ENCODE peak calls at places on chromosome 7, in four cellular contexts. S is SK-N-SH, Y is GM12878, X is K562. A is an unnamed sample.

GRCh38 chr7:16847381-16847860 is 34.4 kb downstream of the AGR3 start:
- DNase-seq in S (no peak), Y (no peak), X (no peak), A (no peak)

GRCh38 chr7:101589052-101589451 is 40.0 kb downstream of the MYL10 start:
- DNase-seq in S (no peak), Y (no peak), X (no peak), A (no peak)

GRCh38 chr7:7965301-7965700 is 3.3 kb upstream of the GLCCI1 start:
- DNase-seq in S (peak), Y (no peak), X (no peak), A (no peak)

GRCh38 chr7:30596721-30597120 is 2.0 kb downstream of the GARS1 start:
- DNase-seq in S (no peak), Y (no peak), X (no peak), A (no peak)

GRCh38 chr7:146116452-146117219 is at the start of gene CNTNAP2:
- DNase-seq in S (peak), Y (no peak), X (no peak), A (peak)

GRCh38 chr7:40499718-40500117 is 364.9 kb downstream of the SUGCT start:
- DNase-seq in S (no peak), Y (no peak), X (no peak), A (no peak)

GRCh38 chr7:76396039-76396732 is 13.3 kb downstream of the SSC4D start:
- DNase-seq in S (no peak), Y (no peak), X (no peak), A (peak)

GRCh38 chr7:55192718-55193117 is 172.4 kb upstream of the LANCL2 start:
- DNase-seq in S (peak), Y (no peak), X (no peak), A (no peak)

GRCh38 chr7:149872419-149873073 is 1.2 kb upstream of the ATP6V0E2 start:
- DNase-seq in S (peak), Y (no peak), X (peak), A (peak)

GRCh38 chr7:100856871-100857282 is 4.4 kb downstream of the SLC12A9 start:
- DNase-seq in S (no peak), Y (no peak), X (peak), A (no peak)

GRCh38 chr7:50217961-50218360 is 86.6 kb upstream of the IKZF1 start:
- DNase-seq in S (no peak), Y (no peak), X (no peak), A (no peak)

GRCh38 chr7:44537442-44537841 is 3.7 kb downstream of the NPC1L1 start:
- DNase-seq in S (no peak), Y (no peak), X (no peak), A (no peak)

GRCh38 chr7:127391591-127392181 is 822 bp downstream of the ZNF800 start:
- DNase-seq in S (no peak), Y (no peak), X (no peak), A (peak)

GRCh38 chr7:96273716-96274115 is 48.2 kb downstream of the SLC25A13 start:
- DNase-seq in S (no peak), Y (no peak), X (no peak), A (no peak)

GRCh38 chr7:134997214-134997885 is 11.0 kb downstream of the AGBL3 start:
- DNase-seq in S (no peak), Y (no peak), X (no peak), A (no peak)

GRCh38 chr7:76077435-76077834 is 29.5 kb downstream of the MDH2 start:
- DNase-seq in S (no peak), Y (no peak), X (no peak), A (no peak)

GRCh38 chr7:101418694-101419093 is 56.0 kb downstream of the COL26A1 start:
- DNase-seq in S (no peak), Y (no peak), X (no peak), A (no peak)

GRCh38 chr7:139720705-139721231 is 57.0 kb downstream of the HIPK2 start:
- DNase-seq in S (no peak), Y (no peak), X (no peak), A (no peak)

GRCh38 chr7:23467731-23468720 is 2.3 kb downstream of the IGF2BP3 start:
- DNase-seq in S (peak), Y (no peak), X (peak), A (peak)

GRCh38 chr7:155896531-155897263 is 84.4 kb upstream of the SHH start:
- DNase-seq in S (no peak), Y (no peak), X (no peak), A (no peak)
- TF ChIP-seq USF1 in S (no peak), Y (no peak), X (no peak), A (no peak)

GRCh38 chr7:98571986-98572385 is 45.1 kb upstream of the NPTX2 start:
- DNase-seq in S (no peak), Y (no peak), X (no peak), A (no peak)

GRCh38 chr7:98568891-98569290 is 48.2 kb upstream of the NPTX2 start:
- DNase-seq in S (peak), Y (no peak), X (no peak), A (no peak)

GRCh38 chr7:98567979-98568378 is 49.1 kb upstream of the NPTX2 start:
- DNase-seq in S (peak), Y (no peak), X (no peak), A (no peak)

GRCh38 chr7:98571006-98571405 is 46.1 kb upstream of the NPTX2 start:
- DNase-seq in S (no peak), Y (no peak), X (no peak), A (no peak)

DNA sequence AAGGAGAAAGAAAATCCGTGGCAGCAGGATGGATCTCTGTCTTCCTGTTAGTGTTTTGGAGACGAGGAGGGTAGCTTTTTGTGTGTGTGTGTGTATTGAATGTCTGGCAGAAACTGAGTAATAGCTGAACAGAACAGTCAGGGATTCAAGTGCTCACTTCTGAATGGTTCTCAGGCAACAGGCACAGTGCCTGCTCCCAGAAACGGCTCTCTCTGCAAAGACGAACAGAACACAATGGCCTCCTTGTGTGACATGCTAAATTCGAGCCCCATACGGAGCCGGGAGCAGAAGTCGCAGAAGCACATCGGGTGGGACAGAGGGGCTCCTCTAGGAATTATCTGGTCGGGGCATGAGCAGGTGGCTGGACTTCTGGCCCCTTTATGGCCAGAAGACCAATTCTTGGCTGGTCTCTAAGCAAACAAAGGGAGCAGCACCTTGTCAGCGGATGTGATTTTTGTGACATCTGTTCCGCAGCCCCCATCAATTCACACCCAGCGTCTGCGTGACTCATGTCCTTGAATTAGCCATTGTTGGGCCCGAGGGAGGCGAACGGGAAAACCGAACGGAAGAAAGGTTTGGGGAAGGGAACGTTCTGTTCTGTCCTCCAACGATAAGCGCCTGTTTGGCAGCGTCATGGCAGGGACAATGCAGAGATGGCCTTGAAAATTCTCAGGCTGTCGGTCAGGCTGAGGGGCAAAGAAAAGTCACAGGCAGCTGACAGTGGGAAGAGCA is 47.3 kb upstream of the NPTX2 start:
- DNase-seq in S (no peak), Y (no peak), X (no peak), A (no peak)
- TF ChIP-seq USF1 in S (no peak), Y (no peak), X (no peak), A (no peak)

DNA sequence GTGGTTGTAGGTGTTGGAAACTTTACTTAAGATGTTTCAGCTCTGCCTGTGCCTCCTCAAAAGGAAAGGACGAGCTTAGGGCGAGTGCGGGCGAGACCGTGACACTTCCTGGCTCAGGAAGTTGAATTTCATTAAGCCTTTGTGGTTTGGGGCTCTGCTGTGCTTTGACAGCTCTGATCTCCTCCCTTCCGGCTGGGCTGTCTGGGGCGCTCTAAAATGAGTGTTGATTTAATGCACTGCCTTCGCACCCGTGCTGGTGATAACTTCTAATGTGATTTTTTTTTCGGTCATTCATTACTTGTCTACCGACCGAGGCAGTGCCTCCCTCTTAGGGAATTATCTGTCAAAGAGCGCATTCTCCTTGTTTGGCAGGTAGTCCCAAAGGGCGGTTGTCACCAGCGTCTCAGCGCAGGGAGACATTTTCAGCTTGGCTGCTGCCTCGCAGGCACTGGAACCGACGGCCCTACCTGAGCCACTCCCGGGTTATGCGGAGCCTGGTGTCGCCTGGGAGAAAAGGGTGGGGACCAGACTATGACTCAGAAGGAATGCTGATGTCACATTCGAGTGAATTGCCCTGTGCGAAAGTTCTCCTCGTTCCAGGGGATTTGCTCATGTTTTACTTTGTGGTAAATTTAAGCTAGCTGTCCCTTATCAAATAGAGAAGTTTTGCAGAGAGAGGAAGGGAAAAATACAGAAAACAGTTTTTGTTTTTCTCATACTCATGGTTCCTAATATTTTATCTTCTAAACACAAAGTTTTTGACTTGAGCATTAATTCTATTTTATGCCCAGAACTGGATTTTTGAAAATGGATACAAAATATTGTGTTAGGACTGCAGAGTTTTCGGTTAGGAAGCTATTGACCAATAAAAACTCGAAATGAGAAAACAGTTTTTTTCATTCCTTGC is 920 bp downstream of the TES start:
- DNase-seq in S (peak), Y (peak), X (peak), A (peak)
- TF ChIP-seq USF1 in S (no peak), Y (no peak), X (no peak), A (no peak)

GRCh38 chr7:151381333-151382078 is 28.3 kb downstream of the WDR86 start:
- DNase-seq in S (peak), Y (no peak), X (no peak), A (peak)
- TF ChIP-seq USF1 in S (no peak), Y (no peak), X (no peak), A (no peak)

DNA sequence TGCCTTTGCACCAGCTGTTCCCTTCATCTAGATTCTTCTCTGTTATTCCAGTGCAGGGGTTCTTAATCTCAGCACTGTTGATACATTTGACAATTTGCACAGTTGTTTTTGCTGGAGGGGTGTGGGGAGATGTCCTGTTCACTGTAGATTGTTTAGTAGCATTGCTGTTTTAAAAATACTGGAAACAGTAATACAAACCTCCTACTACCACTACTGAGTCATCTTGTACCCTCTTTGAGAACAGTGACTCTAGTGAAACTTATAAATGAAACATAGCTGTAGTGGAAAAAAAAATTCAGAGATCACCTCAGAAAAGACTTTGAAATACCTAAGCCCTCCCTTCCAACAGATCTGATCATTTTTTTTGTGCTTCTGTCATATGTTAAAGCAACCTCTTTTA is 154.8 kb upstream of the TMEM196 start:
- DNase-seq in S (no peak), Y (peak), X (no peak), A (no peak)
- TF ChIP-seq USF1 in S (no peak), Y (no peak), X (no peak), A (no peak)

DNA sequence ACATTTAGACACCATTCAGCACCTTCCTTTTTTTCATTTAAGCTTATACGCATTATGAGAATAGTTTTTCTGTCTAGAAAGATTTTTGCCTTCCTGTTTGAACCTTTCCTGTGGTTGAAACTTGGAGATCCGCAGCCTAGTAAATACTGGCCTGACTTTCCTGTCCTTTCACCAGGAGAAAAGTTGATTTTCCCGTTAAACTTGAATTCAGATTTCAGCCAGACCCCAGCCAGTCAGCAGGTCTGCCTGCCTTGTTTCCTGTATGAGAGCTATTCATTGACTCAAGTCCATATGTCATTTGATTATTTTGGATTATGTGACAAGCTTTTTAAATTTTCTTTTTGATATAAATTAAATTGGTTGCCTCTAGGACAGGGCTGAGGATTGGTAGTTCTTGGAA is 71.5 kb downstream of the EVX1 start:
- DNase-seq in S (no peak), Y (no peak), X (no peak), A (no peak)
- TF ChIP-seq USF1 in S (no peak), Y (no peak), X (no peak), A (no peak)

GRCh38 chr7:94556028-94556427 is 46.4 kb downstream of the CASD1 start:
- DNase-seq in S (no peak), Y (no peak), X (no peak), A (no peak)
- TF ChIP-seq USF1 in S (no peak), Y (no peak), X (no peak), A (no peak)

GRCh38 chr7:157690833-157691382 is 354.1 kb downstream of the DNAJB6 start:
- DNase-seq in S (peak), Y (no peak), X (no peak), A (peak)
- TF ChIP-seq USF1 in S (no peak), Y (no peak), X (no peak), A (no peak)

GRCh38 chr7:19116121-19117080 is 1.0 kb downstream of the TWIST1 start:
- DNase-seq in S (peak), Y (no peak), X (no peak), A (peak)
- TF ChIP-seq USF1 in S (no peak), Y (no peak), X (no peak), A (no peak)

GRCh38 chr7:105677395-105677701 is 96.1 kb upstream of the EFCAB10 start:
- DNase-seq in S (no peak), Y (no peak), X (no peak), A (no peak)
- TF ChIP-seq USF1 in S (no peak), Y (no peak), X (no peak), A (no peak)

A was measured in WTC11.